ENCODE peak calls at places on chromosomes 3 and 15, in nine cellular contexts. K, W, S, I, R, L, M, D and Y are unnamed samples.

GRCh38 chr3:174397848-174398247 is 461.3 kb upstream of the NAALADL2 start:
- DNase-seq in K (no peak), W (no peak), S (no peak), I (no peak), R (peak; percentile 35), L (no peak), M (no peak), D (no peak), Y (no peak)

GRCh38 chr3:147616998-147617619 is 207.9 kb downstream of the ZIC1 start:
- DNase-seq in K (no peak), W (no peak), S (no peak), I (no peak), R (peak; percentile 73), L (no peak), M (no peak), D (no peak), Y (no peak)

GRCh38 chr3:197261164-197261509 is 37.3 kb downstream of the DLG1 start:
- DNase-seq in K (no peak), W (no peak), S (no peak), I (no peak), R (peak; percentile 7), L (no peak), M (no peak), D (no peak), Y (no peak)

GRCh38 chr15:94026458-94026967 is 204.8 kb upstream of the MCTP2 start:
- DNase-seq in K (no peak), W (no peak), S (no peak), I (no peak), R (no peak), L (no peak), M (no peak), D (no peak), Y (no peak)

GRCh38 chr15:98689431-98689861 is 41.1 kb downstream of the IGF1R start:
- DNase-seq in K (no peak), W (no peak), S (no peak), I (no peak), R (no peak), L (no peak), M (no peak), D (no peak), Y (no peak)

GRCh38 chr15:66862111-66862815 is 160.2 kb downstream of the SMAD6 start:
- DNase-seq in K (no peak), W (no peak), S (no peak), I (no peak), R (no peak), L (peak; percentile 25), M (no peak), D (no peak), Y (no peak)

GRCh38 chr3:197503652-197504051 is 52.1 kb downstream of the BDH1 start:
- DNase-seq in K (no peak), W (no peak), S (no peak), I (no peak), R (no peak), L (no peak), M (no peak), D (no peak), Y (no peak)

GRCh38 chr15:49990835-49991540 is 128.0 kb downstream of the ATP8B4 start:
- DNase-seq in K (no peak), W (no peak), S (no peak), I (no peak), R (no peak), L (no peak), M (no peak), D (no peak), Y (no peak)

GRCh38 chr15:67946701-67947100 is 106.9 kb upstream of the RNU6-1 start:
- DNase-seq in K (no peak), W (no peak), S (no peak), I (no peak), R (no peak), L (no peak), M (no peak), D (no peak), Y (no peak)

GRCh38 chr3:50336452-50337174 is 4.0 kb downstream of the RASSF1 start:
- DNase-seq in K (no peak), W (no peak), S (no peak), I (no peak), R (peak; percentile 45), L (no peak), M (no peak), D (no peak), Y (peak; percentile 65)

GRCh38 chr3:121855555-121855954 is 20.5 kb downstream of the EAF2 start:
- DNase-seq in K (no peak), W (no peak), S (no peak), I (no peak), R (peak; percentile 37), L (no peak), M (no peak), D (no peak), Y (no peak)

GRCh38 chr15:80699981-80700380 is 4.9 kb downstream of the ABHD17C start:
- DNase-seq in K (no peak), W (no peak), S (no peak), I (no peak), R (no peak), L (no peak), M (no peak), D (no peak), Y (no peak)

GRCh38 chr15:76866716-76867321 is 38.3 kb downstream of the SCAPER start:
- DNase-seq in K (no peak), W (no peak), S (no peak), I (peak; percentile 34), R (peak; percentile 57), L (no peak), M (peak; percentile 5), D (no peak), Y (peak; percentile 25)

GRCh38 chr3:126607214-126607908 is 47.6 kb downstream of the TXNRD3 start:
- DNase-seq in K (no peak), W (no peak), S (no peak), I (no peak), R (peak; percentile 21), L (no peak), M (no peak), D (peak; percentile 15), Y (peak; percentile 31)

GRCh38 chr3:20857636-20858035 is 671.6 kb upstream of the SGO1 start:
- DNase-seq in K (no peak), W (no peak), S (no peak), I (no peak), R (no peak), L (no peak), M (no peak), D (no peak), Y (no peak)

GRCh38 chr15:65653341-65653740 is 31.6 kb downstream of the SLC24A1 start:
- DNase-seq in K (no peak), W (no peak), S (no peak), I (no peak), R (no peak), L (no peak), M (no peak), D (no peak), Y (no peak)

GRCh38 chr15:32844118-32844711 is 126.4 kb downstream of the GREM1 start:
- DNase-seq in K (no peak), W (no peak), S (no peak), I (no peak), R (peak; percentile 51), L (no peak), M (no peak), D (no peak), Y (no peak)

GRCh38 chr3:10631224-10631623 is 125.8 kb upstream of the ATP2B2 start:
- DNase-seq in K (no peak), W (no peak), S (no peak), I (no peak), R (no peak), L (no peak), M (no peak), D (no peak), Y (no peak)

GRCh38 chr3:148372476-148372875 is 325.2 kb upstream of the AGTR1 start:
- DNase-seq in K (no peak), W (no peak), S (no peak), I (no peak), R (no peak), L (no peak), M (no peak), D (no peak), Y (no peak)

GRCh38 chr3:37093481-37093880 is 80.9 kb downstream of the LRRFIP2 start:
- DNase-seq in K (no peak), W (no peak), S (no peak), I (no peak), R (no peak), L (no peak), M (no peak), D (no peak), Y (no peak)

GRCh38 chr3:124824286-124824915 is 62.8 kb downstream of the ITGB5 start:
- DNase-seq in K (no peak), W (no peak), S (no peak), I (no peak), R (no peak), L (no peak), M (no peak), D (no peak), Y (no peak)

GRCh38 chr15:51085764-51086163 is 8.9 kb downstream of the TNFAIP8L3 start:
- DNase-seq in K (no peak), W (no peak), S (no peak), I (no peak), R (no peak), L (no peak), M (no peak), D (no peak), Y (no peak)

GRCh38 chr3:24149032-24149431 is 203.9 kb downstream of the NR1D2 start:
- DNase-seq in K (peak; percentile 6), W (no peak), S (no peak), I (no peak), R (no peak), L (no peak), M (no peak), D (no peak), Y (no peak)

GRCh38 chr15:27414168-27414870 is 443.3 kb downstream of the GABRG3 start:
- DNase-seq in K (no peak), W (no peak), S (no peak), I (no peak), R (no peak), L (no peak), M (no peak), D (no peak), Y (no peak)

GRCh38 chr3:72346526-72346926 is 501.7 kb downstream of the SHQ1 start:
- DNase-seq in K (no peak), W (no peak), S (no peak), I (peak; percentile 47), R (no peak), L (peak; percentile 68), M (no peak), D (no peak), Y (peak; percentile 34)

GRCh38 chr15:81910997-81911396 is 134.8 kb downstream of the MEX3B start:
- DNase-seq in K (no peak), W (no peak), S (no peak), I (no peak), R (no peak), L (no peak), M (no peak), D (no peak), Y (no peak)

GRCh38 chr3:129106866-129107565 is 14.6 kb downstream of the RAB43 start:
- DNase-seq in K (no peak), W (no peak), S (no peak), I (no peak), R (no peak), L (no peak), M (no peak), D (no peak), Y (no peak)